ENCODE peak calls at places on chromosomes 16 and 17, in ten cellular contexts. V, E, J, U, O, K, F, L, M and X are unnamed samples.

GRCh38 chr16:56608876-56609462 is 585 bp downstream of the MT2A start:
- DNase-seq in O (no peak), L (no peak), U (peak; percentile 55), M (no peak), J (no peak), K (no peak), E (no peak), F (no peak), V (peak; percentile 71), X (no peak)

GRCh38 chr16:10111156-10111761 is 71.0 kb downstream of the GRIN2A start:
- DNase-seq in M (no peak), U (no peak), O (no peak), J (no peak), L (no peak), F (no peak), K (no peak), E (no peak), V (no peak), X (no peak)

GRCh38 chr16:56848955-56849689 is 15.9 kb upstream of the SLC12A3 start:
- DNase-seq in E (no peak), L (no peak), U (no peak), O (peak; percentile 62), V (peak; percentile 48), M (no peak), K (no peak), F (no peak), J (peak; percentile 34), X (no peak)

GRCh38 chr16:14566599-14566998 is 63.5 kb downstream of the PARN start:
- DNase-seq in J (no peak), K (no peak), U (no peak), F (no peak), E (no peak), V (no peak), O (no peak), L (no peak), M (no peak), X (no peak)

GRCh38 chr17:4733073-4733531 is 1.9 kb downstream of the MED11 start:
- DNase-seq in M (no peak), L (no peak), E (no peak), F (no peak), J (no peak), O (no peak), K (peak; percentile 34), U (no peak), V (no peak), X (no peak)

GRCh38 chr16:21603920-21604319 is 4.5 kb downstream of the METTL9 start:
- DNase-seq in F (peak; percentile 36), V (no peak), U (no peak), E (no peak), J (no peak), M (no peak), O (no peak), L (no peak), K (no peak), X (no peak)

GRCh38 chr16:21667575-21667974 is 3.8 kb downstream of the OTOA start:
- DNase-seq in V (no peak), L (no peak), O (no peak), E (no peak), K (no peak), J (no peak), U (no peak), F (no peak), M (no peak), X (no peak)

GRCh38 chr17:10435096-10435495 is 13.3 kb upstream of the MYH8 start:
- DNase-seq in V (no peak), U (no peak), O (no peak), K (no peak), M (no peak), L (no peak), F (no peak), E (no peak), J (no peak), X (no peak)

GRCh38 chr17:58531661-58532554 is 17.5 kb upstream of the MTMR4 start:
- DNase-seq in L (no peak), M (peak; percentile 78), V (peak; percentile 80), U (peak; percentile 91), E (no peak), K (peak; percentile 60), O (peak; percentile 29), F (peak; percentile 84), J (no peak), X (no peak)

GRCh38 chr17:5541610-5542202 is 42.6 kb downstream of the NLRP1 start:
- DNase-seq in O (no peak), K (no peak), J (peak; percentile 25), U (no peak), E (peak; percentile 13), F (no peak), L (no peak), V (no peak), M (no peak), X (no peak)

GRCh38 chr17:79943354-79944241 is 92.1 kb downstream of the TBC1D16 start:
- DNase-seq in U (peak; percentile 36), V (peak; percentile 59), J (no peak), F (no peak), O (no peak), E (no peak), L (no peak), K (no peak), M (no peak), X (no peak)

GRCh38 chr16:54657058-54657708 is 273.5 kb upstream of the IRX5 start:
- DNase-seq in F (no peak), K (no peak), O (peak; percentile 99), J (no peak), E (no peak), U (no peak), M (no peak), V (peak; percentile 76), L (no peak), X (no peak)
- H3K4me3 ChIP-seq in F (no peak overlapping the region), K (no peak overlapping the region), O (no peak overlapping the region), J (no peak overlapping the region), E (no peak overlapping the region), U (no peak overlapping the region), M (no peak overlapping the region), V (no peak overlapping the region), L (no peak overlapping the region), X (no peak overlapping the region)

GRCh38 chr16:29977063-29977462 is 3.4 kb downstream of the TAOK2 start:
- DNase-seq in K (no peak), E (no peak), L (no peak), J (no peak), M (no peak), U (peak; percentile 33), F (no peak), V (no peak), O (no peak), X (no peak)

GRCh38 chr16:29973384-29974246 is at the start of gene TAOK2:
- DNase-seq in F (peak; percentile 99), O (peak; percentile 99), J (peak; percentile 99), K (peak; percentile 98), E (peak; percentile 100), V (peak; percentile 100), L (peak; percentile 94), M (peak; percentile 99), U (peak; percentile 100), X (peak; percentile 90)

GRCh38 chr16:29975811-29976511 is 2.3 kb downstream of the TAOK2 start:
- DNase-seq in K (peak; percentile 14), M (no peak), O (no peak), J (no peak), U (peak; percentile 40), V (no peak), E (no peak), L (no peak), F (no peak), X (no peak)

GRCh38 chr16:29974291-29975133 is 844 bp downstream of the TAOK2 start:
- DNase-seq in V (no peak), M (peak; percentile 34), U (no peak), O (no peak), E (no peak), L (no peak), F (peak; percentile 30), K (peak; percentile 46), J (peak; percentile 70), X (no peak)

GRCh38 chr16:29975134-29975538 is 1.5 kb downstream of the TAOK2 start:
- DNase-seq in L (no peak), V (no peak), J (no peak), M (no peak), E (no peak), O (no peak), U (no peak), F (no peak), K (no peak), X (no peak)
- H3K4me3 ChIP-seq in L (peak overlapping the region; percentile 95), V (peak overlapping the region; percentile 70), J (peak overlapping the region; percentile 96), M (peak overlapping the region; percentile 85), E (peak overlapping the region; percentile 90), O (peak overlapping the region; percentile 78), U (peak overlapping the region; percentile 86), F (peak overlapping the region; percentile 64), K (peak overlapping the region; percentile 87), X (peak overlapping the region; percentile 74)

GRCh38 chr16:695355-696089 is 5.3 kb upstream of the WDR24 start:
- DNase-seq in L (no peak), J (peak; percentile 89), M (no peak), U (no peak), K (peak; percentile 77), O (peak; percentile 69), V (no peak), F (peak; percentile 28), E (no peak), X (no peak)

GRCh38 chr16:694187-694862 is 4.1 kb upstream of the WDR24 start:
- DNase-seq in F (peak; percentile 29), V (no peak), J (no peak), E (no peak), O (no peak), U (no peak), L (no peak), K (no peak), M (no peak), X (no peak)

GRCh38 chr16:693364-693763 is 3.2 kb upstream of the WDR24 start:
- DNase-seq in E (no peak), V (no peak), F (no peak), U (no peak), K (no peak), O (no peak), M (no peak), L (no peak), J (no peak), X (no peak)

GRCh38 chr16:693766-694165 is 3.6 kb upstream of the WDR24 start:
- DNase-seq in O (no peak), K (no peak), J (no peak), F (no peak), L (no peak), E (no peak), M (no peak), V (no peak), U (no peak), X (no peak)

GRCh38 chr16:694863-695354 is 4.7 kb upstream of the WDR24 start:
- DNase-seq in U (no peak), F (no peak), E (no peak), O (no peak), V (no peak), K (no peak), M (no peak), L (no peak), J (no peak), X (no peak)
- H3K4me3 ChIP-seq in U (no peak overlapping the region), F (no peak overlapping the region), E (peak overlapping the region; percentile 78), O (no peak overlapping the region), V (no peak overlapping the region), K (no peak overlapping the region), M (no peak overlapping the region), L (no peak overlapping the region), J (peak overlapping the region; percentile 50), X (peak overlapping the region; percentile 58)

DNA sequence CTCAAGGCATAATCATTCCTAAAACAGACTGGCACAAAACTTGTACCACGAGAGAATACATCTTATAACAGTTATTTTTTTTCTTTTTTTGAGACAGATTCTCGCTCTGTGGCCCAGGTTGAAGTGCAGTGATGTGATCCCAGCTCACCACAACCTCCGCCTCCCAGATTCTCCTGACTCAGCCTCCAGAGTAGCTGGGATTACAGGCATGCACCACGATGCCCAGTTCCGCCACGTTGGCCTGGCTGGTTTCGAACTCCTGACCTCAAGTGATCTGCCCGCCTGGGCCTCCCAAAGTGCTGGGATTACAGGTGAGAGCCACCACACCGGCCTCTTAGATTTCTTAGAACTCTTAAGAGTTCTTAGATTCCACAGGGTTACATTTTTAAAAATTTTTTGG is 4.1 kb downstream of the NUFIP2 start:
- DNase-seq in O (no peak), M (no peak), U (no peak), E (no peak), V (no peak), K (no peak), L (no peak), F (no peak), J (no peak), X (no peak)
- H3K4me3 ChIP-seq in O (no peak overlapping the region), M (no peak overlapping the region), U (no peak overlapping the region), E (no peak overlapping the region), V (no peak overlapping the region), K (peak overlapping the region; percentile 88), L (no peak overlapping the region), F (no peak overlapping the region), J (peak overlapping the region; percentile 6), X (no peak overlapping the region)